ENCODE peak calls at places on chromosomes 6 and 20, in nine cellular contexts. S is neural crest cell, D is AG04450, W is GM06990, H is heart left ventricle, O is colonic mucosa, P is fibroblast of pulmonary artery, T is left ventricle myocardium inferior, E is breast epithelium. X is an unnamed sample.

GRCh38 chr20:51428451-51429143 is 113.9 kb downstream of the NFATC2 start:
- DNase-seq in D (no peak), O (no peak), P (peak), S (no peak), E (no peak), H (peak), W (no peak), T (peak), X (peak)

GRCh38 chr20:63977392-63978276 is 1.8 kb downstream of the SAMD10 start:
- DNase-seq in P (peak), E (no peak), O (no peak), W (no peak), D (peak), T (no peak), S (no peak), H (peak), X (no peak)

GRCh38 chr20:35988910-35989463 is 20.6 kb downstream of the CNBD2 start:
- DNase-seq in O (no peak), H (no peak), P (no peak), D (no peak), S (no peak), T (no peak), W (no peak), E (no peak), X (no peak)

GRCh38 chr20:32880635-32881034 is 21.9 kb downstream of the EFCAB8 start:
- DNase-seq in H (no peak), S (no peak), P (no peak), W (no peak), T (no peak), E (no peak), D (no peak), O (no peak), X (no peak)

GRCh38 chr20:42652261-42652660 is 537.4 kb downstream of the PTPRT start:
- DNase-seq in W (no peak), E (no peak), P (no peak), T (no peak), H (no peak), S (no peak), O (no peak), D (no peak), X (no peak)

GRCh38 chr6:118709859-118710350 is 58.5 kb upstream of the CEP85L start:
- DNase-seq in S (no peak), P (peak), T (no peak), D (peak), E (no peak), O (peak), W (peak), H (no peak), X (no peak)

GRCh38 chr20:14332796-14333345 is 4.5 kb downstream of the FLRT3 start:
- DNase-seq in T (no peak), E (no peak), D (no peak), S (no peak), H (no peak), O (no peak), P (no peak), W (no peak), X (no peak)

GRCh38 chr20:53763707-53764415 is 170.2 kb upstream of the ZNF217 start:
- DNase-seq in T (no peak), S (peak), H (no peak), E (no peak), W (no peak), D (no peak), P (peak), O (peak), X (no peak)

GRCh38 chr6:163173741-163174140 is 240.8 kb upstream of the QKI start:
- DNase-seq in O (no peak), P (no peak), D (no peak), S (no peak), W (no peak), E (no peak), T (no peak), H (no peak), X (no peak)

GRCh38 chr6:6654599-6655575 is 66.4 kb downstream of the LY86 start:
- DNase-seq in T (peak), S (no peak), O (no peak), H (peak), P (peak), W (no peak), E (no peak), D (no peak), X (no peak)

GRCh38 chr20:25453035-25453810 is 45.8 kb downstream of the GINS1 start:
- DNase-seq in E (no peak), O (no peak), H (no peak), T (no peak), W (no peak), D (no peak), S (no peak), P (peak), X (no peak)

GRCh38 chr6:125857846-125858245 is 67.1 kb downstream of the NCOA7 start:
- DNase-seq in W (no peak), O (no peak), S (no peak), T (no peak), E (no peak), H (no peak), P (no peak), D (no peak), X (no peak)

GRCh38 chr20:37538003-37538402 is 10.3 kb upstream of the BLCAP start:
- DNase-seq in P (peak), W (no peak), O (no peak), S (no peak), D (no peak), E (no peak), T (no peak), H (peak), X (no peak)

GRCh38 chr6:27078734-27079357 is 168.7 kb upstream of the PRSS16 start:
- DNase-seq in W (peak), H (no peak), S (peak), D (peak), E (no peak), O (peak), P (peak), T (no peak), X (peak)

GRCh38 chr6:20631525-20631924 is 97.3 kb downstream of the CDKAL1 start:
- DNase-seq in E (no peak), S (no peak), H (no peak), T (no peak), D (no peak), O (no peak), W (no peak), P (peak), X (no peak)

GRCh38 chr6:51339728-51340127 is 521.1 kb downstream of the TFAP2B start:
- DNase-seq in T (no peak), W (no peak), E (no peak), H (no peak), S (no peak), O (no peak), D (no peak), P (no peak), X (no peak)

GRCh38 chr6:133241088-133241900 is at the start of gene EYA4:
- DNase-seq in H (peak), D (no peak), P (peak), W (peak), T (peak), S (peak), O (no peak), E (no peak), X (peak)

GRCh38 chr20:50467618-50468373 is 42.4 kb upstream of the PTPN1 start:
- DNase-seq in E (no peak), W (no peak), S (peak), P (peak), T (no peak), O (peak), D (no peak), H (peak), X (no peak)

GRCh38 chr6:39197521-39198500 is 31.5 kb downstream of the KCNK5 start:
- DNase-seq in S (no peak), D (no peak), W (no peak), E (no peak), P (no peak), O (no peak), H (no peak), T (no peak), X (no peak)

GRCh38 chr20:62121776-62122658 is at the start of gene LSM14B:
- DNase-seq in T (peak), S (peak), E (peak), D (peak), P (peak), H (peak), O (peak), W (peak), X (peak)

GRCh38 chr20:1005452-1006027 is 3.4 kb upstream of the RSPO4 start:
- DNase-seq in S (no peak), P (peak), O (peak), T (no peak), H (no peak), E (no peak), D (no peak), W (no peak), X (no peak)

GRCh38 chr20:59604770-59605665 is 678 bp downstream of the PHACTR3 start:
- DNase-seq in T (no peak), P (no peak), S (peak), E (no peak), W (no peak), H (no peak), D (no peak), O (no peak), X (no peak)

GRCh38 chr6:111941686-111942330 is 68.6 kb upstream of the FYN start:
- DNase-seq in T (no peak), S (no peak), P (peak), W (no peak), H (no peak), O (no peak), E (no peak), D (no peak), X (no peak)

GRCh38 chr6:28802417-28803336 is 121.1 kb downstream of the TRIM27 start:
- DNase-seq in W (peak), O (no peak), H (no peak), E (no peak), T (no peak), P (no peak), S (no peak), D (no peak), X (no peak)

GRCh38 chr6:127854009-127854408 is 46.8 kb downstream of the THEMIS start:
- DNase-seq in S (no peak), T (no peak), E (no peak), W (no peak), H (no peak), O (no peak), D (no peak), P (peak), X (no peak)
- TF ChIP-seq CTCF in S (no peak), T (no peak), E (no peak), W (no peak), H (no peak), O (no peak), D (no peak), P (no peak), X (no peak)

GRCh38 chr6:119830069-119830468 is 480.5 kb upstream of the MAN1A1 start:
- DNase-seq in W (no peak), D (no peak), P (no peak), E (no peak), O (no peak), S (no peak), T (no peak), H (no peak), X (no peak)

GRCh38 chr6:119829006-119829405 is 479.4 kb upstream of the MAN1A1 start:
- DNase-seq in E (no peak), S (no peak), P (no peak), T (no peak), D (no peak), H (no peak), W (no peak), O (no peak), X (no peak)

GRCh38 chr6:119832411-119832810 is 482.9 kb upstream of the MAN1A1 start:
- DNase-seq in W (no peak), P (no peak), S (no peak), E (no peak), T (no peak), O (no peak), H (no peak), D (no peak), X (no peak)

GRCh38 chr6:119834418-119834817 is 484.9 kb upstream of the MAN1A1 start:
- DNase-seq in D (no peak), W (no peak), E (no peak), H (no peak), T (no peak), S (no peak), O (no peak), P (no peak), X (no peak)

GRCh38 chr6:119830494-119831295 is 481.1 kb upstream of the MAN1A1 start:
- DNase-seq in E (no peak), T (no peak), O (no peak), H (no peak), W (no peak), D (no peak), S (no peak), P (no peak), X (no peak)
- TF ChIP-seq CTCF in E (no peak), T (no peak), O (no peak), H (no peak), W (no peak), D (no peak), S (no peak), P (no peak), X (no peak)

GRCh38 chr6:131924881-131925474 is 26.2 kb downstream of the CCN2 start:
- DNase-seq in H (no peak), E (no peak), D (peak), P (peak), T (no peak), S (no peak), W (no peak), O (no peak), X (no peak)

GRCh38 chr6:131931063-131931745 is 20.0 kb downstream of the CCN2 start:
- DNase-seq in P (no peak), O (no peak), T (no peak), S (no peak), E (no peak), D (no peak), W (no peak), H (no peak), X (no peak)

GRCh38 chr6:131923356-131923755 is 27.8 kb downstream of the CCN2 start:
- DNase-seq in P (peak), E (peak), H (peak), O (peak), D (no peak), S (peak), W (no peak), T (peak), X (no peak)

GRCh38 chr6:131929227-131929626 is 21.9 kb downstream of the CCN2 start:
- DNase-seq in D (no peak), H (no peak), W (no peak), T (no peak), S (no peak), P (no peak), O (no peak), E (no peak), X (no peak)
- TF ChIP-seq CTCF in D (peak), H (no peak), W (peak), T (no peak), S (no peak), P (peak), O (no peak), E (no peak), X (no peak)

DNA sequence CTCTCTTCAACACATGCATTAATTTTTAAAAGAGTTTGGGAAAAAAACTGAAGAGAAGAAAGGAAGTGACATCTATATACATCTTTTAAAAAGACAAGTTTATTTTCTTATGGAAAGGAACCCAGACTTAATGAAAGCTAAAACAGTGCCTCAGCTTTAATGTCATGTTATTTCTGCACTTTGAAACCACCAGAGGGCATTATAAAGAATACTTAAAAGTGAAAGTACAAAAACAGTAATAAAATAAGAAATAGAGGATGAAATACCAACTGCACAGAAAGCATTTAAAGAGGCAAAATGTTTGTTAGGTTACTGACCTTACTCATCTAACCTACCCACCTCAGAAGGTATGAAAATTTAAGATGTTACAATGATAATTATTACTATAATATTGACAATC is 98.8 kb downstream of the HUS1B start:
- DNase-seq in T (no peak), E (no peak), H (no peak), W (no peak), O (no peak), P (peak), D (no peak), S (no peak), X (no peak)
- TF ChIP-seq CTCF in T (no peak), E (no peak), H (no peak), W (peak), O (peak), P (peak), D (peak), S (peak), X (no peak)

GRCh38 chr6:47809863-47810262 is 28.0 kb downstream of the OPN5 start:
- DNase-seq in D (no peak), T (no peak), E (no peak), O (no peak), P (no peak), H (no peak), W (no peak), S (no peak), X (no peak)

GRCh38 chr6:47810885-47811284 is 29.1 kb downstream of the OPN5 start:
- DNase-seq in T (no peak), O (no peak), D (no peak), W (no peak), H (no peak), S (no peak), E (no peak), P (no peak), X (no peak)
- TF ChIP-seq CTCF in T (no peak), O (no peak), D (no peak), W (peak), H (no peak), S (no peak), E (no peak), P (no peak), X (no peak)

DNA sequence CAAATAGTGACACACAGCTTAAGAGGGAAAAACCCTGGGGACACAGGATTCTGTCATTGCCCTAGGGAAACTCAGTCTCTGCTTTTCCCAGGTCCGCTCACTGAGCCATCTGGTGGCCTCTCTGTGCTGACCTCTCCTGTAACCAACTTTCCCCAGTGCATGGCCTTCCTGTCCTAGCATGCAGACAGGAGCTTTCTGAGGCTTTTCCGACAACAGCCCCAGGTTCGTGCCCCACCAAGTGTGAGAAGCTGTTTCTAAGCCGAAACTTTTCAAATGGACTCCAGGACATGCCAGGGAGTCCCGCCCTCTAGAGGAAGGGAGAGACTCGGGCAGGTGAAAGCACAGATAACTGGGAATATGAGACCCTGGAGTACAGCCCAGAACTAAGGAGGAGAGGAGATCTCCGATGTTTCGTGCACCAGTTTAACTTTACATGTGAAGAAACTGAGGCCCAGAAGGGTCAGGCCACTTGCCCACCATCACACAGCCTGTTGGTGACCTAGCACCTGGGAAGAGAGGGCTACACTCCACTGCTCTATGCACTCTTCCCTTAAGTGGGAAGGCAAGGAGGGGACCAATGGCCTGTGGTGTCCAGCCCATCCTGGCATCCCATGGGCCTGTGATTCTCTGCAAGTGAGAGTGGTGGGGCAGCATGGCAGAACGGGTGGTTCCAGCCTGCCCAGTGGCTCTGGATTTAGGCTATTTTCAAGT is 46.2 kb downstream of the RPP40 start:
- DNase-seq in W (no peak), P (peak), H (no peak), O (no peak), D (no peak), E (no peak), S (no peak), T (no peak), X (peak)
- TF ChIP-seq CTCF in W (no peak), P (peak), H (peak), O (peak), D (peak), E (no peak), S (peak), T (peak), X (no peak)